ENCODE peak calls at places on chromosome 4, in five cellular contexts. S is H1, D is sigmoid colon, L is stomach, V is tibial nerve. U is an unnamed sample.

GRCh38 chr4:2469192-2469984 is 482 bp downstream of the RNF4 start:
- DNase-seq in L (peak), D (no peak), S (no peak), V (peak), U (no peak)

GRCh38 chr4:113069212-113069892 is 19.9 kb downstream of the ANK2 start:
- DNase-seq in L (no peak), S (no peak), D (no peak), V (no peak), U (no peak)

GRCh38 chr4:91116861-91117260 is 989.7 kb downstream of the CCSER1 start:
- DNase-seq in V (no peak), D (no peak), L (no peak), S (no peak), U (no peak)

GRCh38 chr4:16048639-16049448 is 35.0 kb downstream of the PROM1 start:
- DNase-seq in D (no peak), V (no peak), S (no peak), L (no peak), U (no peak)

GRCh38 chr4:3373468-3373867 is 68.3 kb upstream of the HGFAC start:
- DNase-seq in S (no peak), L (no peak), D (no peak), V (no peak), U (no peak)

GRCh38 chr4:5774416-5775056 is 63.5 kb downstream of the EVC start:
- DNase-seq in L (peak), S (no peak), V (no peak), D (peak), U (no peak)

GRCh38 chr4:103198111-103198765 is at the start of gene CENPE:
- DNase-seq in D (peak), L (peak), V (peak), S (peak), U (peak)

GRCh38 chr4:10581022-10581421 is 103.5 kb downstream of the CLNK start:
- DNase-seq in S (no peak), D (no peak), V (no peak), L (no peak), U (no peak)

GRCh38 chr4:154807042-154807630 is 26.1 kb downstream of the RBM46 start:
- DNase-seq in S (no peak), V (no peak), D (no peak), L (no peak), U (no peak)

GRCh38 chr4:41681054-41681453 is 67.5 kb downstream of the PHOX2B start:
- DNase-seq in V (no peak), L (no peak), D (no peak), S (no peak), U (no peak)

GRCh38 chr4:1051472-1051871 is 40.0 kb downstream of the FGFRL1 start:
- DNase-seq in L (no peak), S (no peak), D (peak), V (no peak), U (peak)

GRCh38 chr4:175470141-175470540 is 341.9 kb downstream of the GPM6A start:
- DNase-seq in V (no peak), L (no peak), D (no peak), S (no peak), U (no peak)

GRCh38 chr4:169220446-169220845 is 50.3 kb downstream of the SH3RF1 start:
- DNase-seq in D (no peak), V (no peak), L (no peak), S (no peak), U (no peak)

GRCh38 chr4:6196324-6196723 is 4.0 kb downstream of the JAKMIP1 start:
- DNase-seq in L (no peak), S (no peak), V (no peak), D (peak), U (no peak)

GRCh38 chr4:9969526-9970398 is 51.5 kb downstream of the SLC2A9 start:
- DNase-seq in S (no peak), L (no peak), D (no peak), V (no peak), U (no peak)

GRCh38 chr4:73499996-73500765 is 18.6 kb downstream of the AFM start:
- DNase-seq in D (no peak), V (no peak), L (no peak), S (no peak), U (no peak)

GRCh38 chr4:1542516-1543320 is 136.5 kb upstream of the NKX1-1 start:
- DNase-seq in D (no peak), L (no peak), V (no peak), S (no peak), U (no peak)

GRCh38 chr4:24770111-24770584 is 25.2 kb upstream of the SOD3 start:
- DNase-seq in V (no peak), L (no peak), S (peak), D (no peak), U (no peak)

GRCh38 chr4:111718763-111719537 is 426.3 kb upstream of the FAM241A start:
- DNase-seq in V (no peak), L (no peak), S (no peak), D (no peak), U (no peak)

GRCh38 chr4:5784021-5784420 is 73.0 kb downstream of the EVC start:
- DNase-seq in L (no peak), S (no peak), D (peak), V (no peak), U (peak)

GRCh38 chr4:182886768-182887167 is 30.4 kb downstream of the DCTD start:
- DNase-seq in D (no peak), L (no peak), S (no peak), V (no peak), U (no peak)

GRCh38 chr4:119626420-119626819 is 2.2 kb downstream of the PDE5A start:
- DNase-seq in L (no peak), D (no peak), S (no peak), V (peak), U (no peak)

GRCh38 chr4:39668835-39669234 is 29.1 kb upstream of the UBE2K start:
- DNase-seq in L (no peak), S (no peak), D (no peak), V (no peak), U (no peak)

GRCh38 chr4:84238247-84239090 is 260.6 kb downstream of the NKX6-1 start:
- DNase-seq in V (no peak), S (no peak), D (no peak), L (no peak), U (no peak)

GRCh38 chr4:4574792-4575191 is 32.9 kb upstream of the STX18 start:
- DNase-seq in D (no peak), V (peak), S (no peak), L (no peak), U (no peak)

GRCh38 chr4:82599336-82599735 is 37.5 kb upstream of the TMEM150C start:
- DNase-seq in L (no peak), S (peak), D (no peak), V (no peak), U (no peak)

GRCh38 chr4:88291003-88291402 is 6.6 kb upstream of the PPM1K start:
- DNase-seq in D (no peak), S (no peak), V (peak), L (no peak), U (no peak)

GRCh38 chr4:180798016-180798574 is 1445.1 kb upstream of the TENM3 start:
- DNase-seq in V (no peak), S (no peak), D (no peak), L (no peak), U (no peak)

GRCh38 chr4:1326751-1327525 is 20.1 kb upstream of the UVSSA start:
- DNase-seq in V (no peak), S (no peak), L (no peak), D (no peak), U (no peak)

GRCh38 chr4:3443750-3444309 is 2.1 kb downstream of the HGFAC start:
- DNase-seq in V (no peak), S (no peak), L (no peak), D (no peak), U (no peak)

DNA sequence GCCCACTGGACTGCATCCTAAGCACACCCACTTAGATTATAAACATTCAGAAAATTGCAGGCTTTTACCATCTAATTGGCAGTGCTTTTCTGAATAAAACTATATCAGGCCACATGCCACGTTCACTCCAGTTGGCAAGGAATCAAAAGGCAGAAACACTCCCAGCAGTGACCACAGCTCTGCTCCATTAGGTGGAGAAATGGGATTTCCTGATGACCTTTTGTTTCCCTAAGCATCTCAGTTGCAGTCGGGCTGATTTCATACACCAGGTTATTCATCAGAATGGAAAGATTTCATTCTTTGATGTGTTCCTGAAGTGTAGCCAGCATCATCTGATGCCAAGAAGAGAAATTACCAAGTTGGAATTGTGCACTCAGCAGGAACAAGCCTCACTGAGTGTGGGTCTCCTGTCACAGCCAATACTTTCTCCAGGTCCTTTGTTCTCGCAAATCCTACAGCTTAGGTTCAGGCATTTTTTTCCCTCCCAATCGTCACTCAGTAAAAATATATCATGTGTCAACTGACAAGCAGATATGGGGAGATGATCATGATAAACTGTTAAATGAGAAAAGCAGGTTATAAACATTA is 193.8 kb downstream of the SPATA18 start:
- DNase-seq in S (no peak), D (no peak), V (peak), L (no peak), U (no peak)
- TF ChIP-seq EP300 in S (no peak), D (no peak), V (no peak), L (no peak), U (no peak)

GRCh38 chr4:123345132-123345923 is 51.3 kb upstream of the SPRY1 start:
- DNase-seq in V (no peak), L (no peak), S (no peak), D (no peak), U (no peak)
- TF ChIP-seq EP300 in V (no peak), L (no peak), S (no peak), D (no peak), U (no peak)

GRCh38 chr4:48110452-48110978 is 23.5 kb downstream of the TXK start:
- DNase-seq in D (no peak), V (no peak), S (no peak), L (no peak), U (no peak)

GRCh38 chr4:48109413-48110263 is 24.4 kb downstream of the TXK start:
- DNase-seq in L (no peak), V (no peak), D (no peak), S (no peak), U (no peak)

GRCh38 chr4:48114396-48114795 is 19.7 kb downstream of the TXK start:
- DNase-seq in L (no peak), D (no peak), V (no peak), S (no peak), U (no peak)

GRCh38 chr4:48108309-48109073 is 25.6 kb downstream of the TXK start:
- DNase-seq in V (no peak), S (no peak), D (no peak), L (no peak), U (no peak)

DNA sequence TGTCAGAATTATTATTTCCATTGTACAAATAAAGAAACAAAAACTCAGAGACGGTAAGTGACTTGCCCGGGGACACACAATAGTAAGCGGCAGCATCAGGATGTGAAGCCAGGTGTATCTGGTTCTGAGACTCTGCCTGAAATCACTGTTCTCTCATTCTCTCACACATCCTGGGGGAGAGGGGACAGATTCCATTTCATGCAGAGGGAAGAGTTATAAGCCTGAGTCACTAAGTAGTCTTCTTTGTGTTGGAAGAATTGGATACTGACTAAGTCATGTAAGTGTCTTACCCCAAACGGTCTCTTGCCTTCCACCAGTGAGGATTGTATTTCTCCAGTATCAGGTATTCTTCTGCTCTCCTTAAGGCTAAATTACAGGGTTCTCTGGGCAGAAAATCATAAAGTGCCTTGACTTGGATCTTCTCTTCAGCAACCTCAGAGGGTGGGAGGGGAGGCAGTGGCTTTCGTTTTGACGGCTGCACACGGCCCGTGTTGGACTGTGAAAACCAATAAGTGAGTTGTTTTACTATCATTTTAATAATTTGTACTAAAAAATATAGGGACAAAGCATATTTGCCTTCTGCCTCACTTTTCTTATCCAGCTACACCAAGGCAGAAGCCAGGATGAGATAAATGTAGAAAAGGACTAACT is 21.9 kb downstream of the TXK start:
- DNase-seq in D (no peak), L (no peak), V (no peak), S (no peak), U (no peak)
- TF ChIP-seq EP300 in D (no peak), L (no peak), V (no peak), S (no peak), U (no peak)

GRCh38 chr4:62023633-62024032 is 823.5 kb downstream of the ADGRL3 start:
- DNase-seq in V (no peak), L (no peak), S (no peak), D (no peak), U (no peak)

DNA sequence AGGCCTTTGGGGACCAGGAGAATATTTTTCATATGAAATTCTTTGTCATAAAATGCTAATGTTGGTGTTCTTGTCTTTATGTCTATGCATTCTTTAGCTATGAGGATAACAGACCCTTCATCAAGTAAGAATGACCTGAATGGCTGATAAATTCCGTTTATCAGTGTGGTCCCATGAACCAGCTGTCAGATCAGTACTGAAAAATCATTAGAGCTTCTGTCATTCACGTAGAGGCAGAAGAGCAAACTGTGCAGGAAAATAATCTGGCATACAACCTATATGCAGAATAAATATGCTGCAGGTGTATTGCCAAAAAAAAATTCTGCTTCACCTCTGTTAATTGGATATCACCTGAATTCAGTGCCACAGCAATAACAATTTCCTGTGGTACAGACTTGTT is 828.6 kb downstream of the ADGRL3 start:
- DNase-seq in V (no peak), D (no peak), L (no peak), S (no peak), U (no peak)
- TF ChIP-seq EP300 in V (no peak), D (no peak), L (no peak), S (no peak), U (no peak)

DNA sequence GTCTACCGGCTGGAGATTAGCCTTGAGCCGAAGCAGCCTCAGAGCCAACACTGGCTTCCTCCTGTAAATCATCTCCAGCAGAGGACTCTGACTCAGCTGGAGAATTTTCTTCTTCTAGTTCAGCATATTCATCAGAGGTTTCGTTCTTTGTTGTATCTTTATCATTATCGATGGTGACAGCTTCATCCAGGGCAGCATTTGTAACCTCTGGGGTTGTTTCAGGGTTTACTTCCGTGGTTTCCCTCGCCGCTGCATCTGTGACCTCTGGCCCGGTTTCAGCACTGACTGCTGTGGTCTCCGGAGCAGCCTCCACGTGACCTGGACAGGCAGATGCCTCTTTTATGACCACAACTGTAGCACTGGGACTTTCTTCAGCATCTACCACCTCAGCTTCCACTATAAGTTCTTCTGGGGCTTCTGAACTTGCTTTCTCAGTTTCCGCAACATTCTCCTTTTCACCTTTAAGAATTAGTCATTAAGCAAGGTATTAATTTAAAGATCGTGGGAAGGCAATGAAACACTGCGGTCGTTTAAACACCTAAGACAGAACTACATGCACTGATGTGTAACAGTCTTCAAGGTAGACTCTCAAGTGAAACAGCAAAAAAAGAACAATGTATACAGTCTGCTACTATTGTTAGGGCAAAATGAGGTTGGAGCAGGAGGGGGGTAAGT is 13.3 kb downstream of the MGARP start:
- DNase-seq in D (peak), V (peak), L (peak), S (no peak), U (peak)
- TF ChIP-seq EP300 in D (no peak), V (no peak), L (no peak), S (no peak), U (no peak)

GRCh38 chr4:173370130-173370476 is 651 bp upstream of the SAP30 start:
- DNase-seq in V (peak), L (no peak), S (no peak), D (peak), U (peak)

GRCh38 chr4:173370477-173371291 is at the start of gene SAP30:
- DNase-seq in S (peak), D (peak), V (peak), L (peak), U (peak)

GRCh38 chr4:173374588-173374987 is 3.8 kb downstream of the SAP30 start:
- DNase-seq in L (no peak), D (no peak), V (no peak), S (no peak), U (no peak)

GRCh38 chr4:173367946-173368345 is 2.8 kb upstream of the SAP30 start:
- DNase-seq in S (no peak), D (no peak), L (no peak), V (no peak), U (no peak)

DNA sequence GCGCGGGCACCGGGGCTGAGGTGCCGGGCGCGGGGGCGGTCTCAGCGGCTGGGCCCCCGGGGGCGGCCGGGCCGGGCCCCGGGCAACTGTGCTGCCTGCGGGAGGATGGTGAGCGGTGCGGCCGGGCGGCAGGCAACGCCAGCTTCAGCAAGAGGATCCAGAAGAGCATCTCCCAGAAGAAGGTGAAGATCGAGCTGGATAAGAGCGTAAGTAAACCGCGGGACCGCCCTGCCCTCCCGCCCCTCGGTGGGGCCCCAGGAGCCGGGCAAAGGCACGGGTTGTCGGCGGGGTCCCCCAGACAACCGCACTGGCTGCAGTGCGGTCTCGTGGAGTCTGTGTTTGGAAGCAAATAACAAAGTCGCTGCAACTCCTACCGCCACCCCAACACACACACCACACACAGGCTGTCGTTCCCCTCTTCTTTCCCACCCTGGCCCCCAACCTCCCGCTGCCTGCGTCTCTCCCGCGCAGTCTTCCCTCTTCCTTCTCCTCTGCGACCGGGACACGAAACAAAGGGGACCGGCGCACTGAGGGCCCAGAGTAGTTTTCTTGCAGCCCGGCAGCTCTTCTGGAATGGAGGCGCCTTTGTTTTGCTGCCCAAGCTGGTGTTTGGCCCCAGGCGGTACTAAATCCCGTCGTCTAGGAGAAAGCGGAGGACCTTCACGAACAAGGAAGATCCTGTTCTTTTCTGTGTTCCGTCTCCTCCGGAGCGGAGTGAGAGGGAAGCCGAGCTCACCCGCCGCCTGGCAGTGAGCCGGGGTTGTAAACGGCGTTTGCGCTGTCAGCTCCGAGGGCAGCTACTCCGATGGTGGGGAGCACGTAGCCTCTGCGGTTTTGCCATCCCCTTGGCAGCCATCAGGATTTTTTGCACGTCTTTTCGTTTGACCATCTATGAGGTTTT is 788 bp downstream of the SAP30 start:
- DNase-seq in S (no peak), V (peak), D (peak), L (peak), U (peak)
- TF ChIP-seq EP300 in S (no peak), V (no peak), D (no peak), L (no peak), U (no peak)

DNA sequence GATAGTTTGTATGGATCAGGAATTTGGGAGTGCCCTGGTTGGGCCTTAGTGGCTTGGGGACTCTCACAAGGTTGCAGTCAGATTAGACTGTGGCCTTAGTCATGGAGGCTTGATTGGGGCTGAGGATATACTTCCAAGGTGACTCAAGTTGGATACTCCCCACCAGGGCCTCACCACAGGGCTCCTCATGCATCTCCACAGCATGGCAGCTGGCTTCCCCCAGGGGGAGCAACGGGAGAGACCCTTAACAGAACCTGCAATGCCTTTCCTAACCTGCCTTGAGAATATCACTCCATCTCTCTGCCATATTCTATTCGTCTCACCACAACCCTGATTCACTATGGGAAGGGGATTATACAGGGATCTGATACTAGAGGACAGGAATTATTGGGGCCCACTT is 161.9 kb downstream of the RELL1 start:
- DNase-seq in L (no peak), D (no peak), S (no peak), V (no peak), U (no peak)
- TF ChIP-seq EP300 in L (no peak), D (no peak), S (no peak), V (no peak), U (no peak)

U was measured in suprapubic skin.